ENCODE peak calls at places on chromosomes 4 and X, in five cellular contexts. N is GM12878, G is HepG2, S is SK-N-SH, E is K562. B is an unnamed sample.

GRCh38 chr4:153207561-153207960 is 3.3 kb downstream of the TRIM2 start:
- DNase-seq in N (no peak), E (peak), G (peak), S (peak), B (no peak)

GRCh38 chr4:10578027-10578426 is 106.5 kb downstream of the CLNK start:
- DNase-seq in S (no peak), E (no peak), N (peak), G (no peak), B (no peak)

GRCh38 chrX:357035-357692 is 29.5 kb downstream of the PPP2R3B start:
- DNase-seq in G (no peak), S (no peak), E (no peak), N (no peak), B (no peak)

GRCh38 chr4:76546282-76547166 is 111.5 kb downstream of the SHROOM3 start:
- DNase-seq in G (no peak), S (no peak), N (no peak), E (no peak), B (no peak)

GRCh38 chr4:83219344-83219990 is 65.1 kb downstream of the COQ2 start:
- DNase-seq in S (no peak), E (no peak), G (no peak), N (peak), B (no peak)

GRCh38 chr4:186105721-186106335 is 1.3 kb downstream of the FAM149A start:
- DNase-seq in G (no peak), E (no peak), S (peak), N (no peak), B (no peak)

GRCh38 chr4:177250056-177250696 is 59.5 kb upstream of the NEIL3 start:
- DNase-seq in G (peak), S (peak), N (no peak), E (peak), B (peak)

GRCh38 chrX:10022580-10023245 is 55.6 kb downstream of the CLDN34 start:
- DNase-seq in N (no peak), S (no peak), E (no peak), G (no peak), B (no peak)

GRCh38 chr4:137819964-137820383 is 287.7 kb upstream of the PCDH18 start:
- DNase-seq in N (peak), E (peak), S (peak), G (peak), B (peak)

GRCh38 chrX:103919336-103919682 is 43.1 kb upstream of the TMSB15B start:
- DNase-seq in N (no peak), E (no peak), S (no peak), G (no peak), B (no peak)

GRCh38 chr4:147103403-147103946 is 157.8 kb upstream of the TTC29 start:
- DNase-seq in S (no peak), N (no peak), E (no peak), G (no peak), B (no peak)

GRCh38 chr4:150960818-150961217 is 54.3 kb downstream of the LRBA start:
- DNase-seq in E (peak), G (peak), N (no peak), S (peak), B (no peak)

GRCh38 chrX:38129366-38129765 is 91.3 kb downstream of the SRPX start:
- DNase-seq in E (no peak), S (no peak), N (no peak), G (no peak), B (no peak)

GRCh38 chrX:130895299-130895698 is 7.7 kb downstream of the ENOX2 start:
- DNase-seq in E (no peak), G (no peak), N (no peak), S (no peak), B (no peak)

GRCh38 chr4:121256346-121256745 is 92.2 kb upstream of the TNIP3 start:
- DNase-seq in E (no peak), N (peak), G (no peak), S (no peak), B (peak)

GRCh38 chrX:133676344-133677122 is 261.2 kb upstream of the GPC4 start:
- DNase-seq in S (no peak), E (no peak), G (peak), N (no peak), B (no peak)

GRCh38 chrX:53688300-53688699 is 1.8 kb upstream of the HUWE1 start:
- DNase-seq in S (no peak), E (no peak), N (no peak), G (no peak), B (no peak)

GRCh38 chr4:146224331-146224966 is 10.1 kb downstream of the REELD1 start:
- DNase-seq in E (no peak), G (no peak), S (no peak), N (no peak), B (no peak)

GRCh38 chr4:57059890-57060716 is 50.1 kb downstream of the IGFBP7 start:
- DNase-seq in E (no peak), S (no peak), G (no peak), N (no peak), B (no peak)

GRCh38 chr4:169314906-169315305 is 44.1 kb upstream of the SH3RF1 start:
- DNase-seq in E (no peak), G (peak), S (peak), N (no peak), B (peak)

GRCh38 chr4:156790866-156791265 is 180.7 kb downstream of the PDGFC start:
- DNase-seq in E (no peak), G (peak), S (no peak), N (no peak), B (no peak)

GRCh38 chr4:74000301-74000700 is 1.8 kb upstream of the CXCL5 start:
- DNase-seq in G (no peak), N (no peak), E (no peak), S (no peak), B (no peak)

GRCh38 chr4:182554736-182555135 is 311.5 kb downstream of the TENM3 start:
- DNase-seq in E (no peak), S (no peak), N (no peak), G (no peak), B (no peak)

GRCh38 chrX:148049441-148049840 is 68.3 kb downstream of the FMR1NB start:
- DNase-seq in N (no peak), E (peak), G (peak), S (peak), B (peak)

GRCh38 chrX:40866878-40867277 is 131.5 kb upstream of the MED14 start:
- DNase-seq in S (no peak), G (no peak), N (no peak), E (no peak), B (no peak)

GRCh38 chr4:16079046-16079445 is 4.8 kb downstream of the PROM1 start:
- DNase-seq in E (no peak), N (peak), G (no peak), S (no peak), B (no peak)

GRCh38 chr4:8019396-8020365 is 80.0 kb upstream of the AFAP1 start:
- DNase-seq in N (no peak), E (no peak), S (peak), G (no peak), B (no peak)

GRCh38 chr4:98659106-98659592 is 738 bp upstream of the TSPAN5 start:
- DNase-seq in S (no peak), G (no peak), N (no peak), E (no peak), B (no peak)

GRCh38 chrX:46251755-46252154 is 293.5 kb downstream of the ZNF674 start:
- DNase-seq in E (no peak), N (no peak), G (peak), S (no peak), B (no peak)

GRCh38 chr4:122912810-122913575 is 9.4 kb downstream of the NUDT6 start:
- DNase-seq in N (no peak), S (no peak), E (no peak), G (peak), B (no peak)
- H2AFZ ChIP-seq in N (no peak), S (no peak), E (no peak), G (peak), B (no peak)

GRCh38 chr4:48033825-48034413 is 17.3 kb downstream of the NIPAL1 start:
- DNase-seq in E (peak), N (no peak), S (peak), G (peak), B (peak)
- TF ChIP-seq ZBTB33 in E (no peak), N (no peak), S (no peak), G (no peak), B (no peak)

GRCh38 chr4:142960134-142960533 is 114.0 kb upstream of the INPP4B start:
- DNase-seq in N (no peak), E (no peak), G (no peak), S (no peak), B (no peak)
- TF ChIP-seq CTCF in N (no peak), E (no peak), G (no peak), S (no peak), B (no peak)

GRCh38 chrX:110600745-110601310 is 194.8 kb downstream of the CHRDL1 start:
- DNase-seq in S (no peak), G (no peak), E (no peak), N (no peak), B (no peak)
- H2AFZ ChIP-seq in S (no peak), G (no peak), E (no peak), N (no peak), B (no peak)

GRCh38 chr4:108783666-108784463 is 21.0 kb upstream of the ETNPPL start:
- DNase-seq in N (no peak), S (no peak), E (no peak), G (peak), B (peak)
- TF ChIP-seq ZBTB33 in N (no peak), S (no peak), E (no peak), G (no peak), B (no peak)

GRCh38 chrX:57155171-57155570 is 18.0 kb upstream of the SPIN2A start:
- DNase-seq in N (no peak), G (no peak), E (no peak), S (no peak), B (no peak)

DNA sequence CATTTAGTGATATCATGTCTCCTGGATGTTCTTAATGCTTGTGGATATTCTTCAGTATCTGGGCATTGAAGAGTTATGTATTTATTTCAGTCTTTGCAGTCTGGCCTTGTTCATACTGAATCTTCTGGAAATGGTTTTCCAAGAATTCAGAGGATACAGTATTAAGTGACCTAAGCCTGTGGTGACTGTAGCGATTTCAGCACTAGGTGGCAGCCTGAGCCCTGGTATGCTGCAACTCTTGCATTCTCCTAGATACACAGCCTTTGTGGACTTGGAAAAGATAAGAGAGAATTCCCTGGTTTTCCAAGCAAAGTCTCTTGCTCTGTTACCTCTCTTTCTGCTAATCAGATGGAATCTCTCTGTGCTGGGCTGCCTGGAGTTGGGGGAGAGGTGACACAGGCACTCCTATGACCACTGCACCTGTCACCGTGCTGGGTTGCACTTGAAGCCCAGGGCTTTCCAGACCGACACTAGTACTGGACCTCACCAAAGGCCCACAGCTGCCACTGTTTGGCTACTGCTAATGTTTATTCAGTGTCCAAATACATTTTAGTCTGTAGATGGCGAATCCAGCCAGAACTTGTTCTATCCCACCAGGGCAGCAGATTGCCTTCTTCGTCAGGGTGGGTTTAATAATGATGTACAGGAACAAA is 19.3 kb upstream of the SPIN2A start:
- DNase-seq in S (no peak), G (peak), N (no peak), E (peak), B (peak)
- TF ChIP-seq CTCF in S (peak), G (peak), N (peak), E (peak), B (peak)

DNA sequence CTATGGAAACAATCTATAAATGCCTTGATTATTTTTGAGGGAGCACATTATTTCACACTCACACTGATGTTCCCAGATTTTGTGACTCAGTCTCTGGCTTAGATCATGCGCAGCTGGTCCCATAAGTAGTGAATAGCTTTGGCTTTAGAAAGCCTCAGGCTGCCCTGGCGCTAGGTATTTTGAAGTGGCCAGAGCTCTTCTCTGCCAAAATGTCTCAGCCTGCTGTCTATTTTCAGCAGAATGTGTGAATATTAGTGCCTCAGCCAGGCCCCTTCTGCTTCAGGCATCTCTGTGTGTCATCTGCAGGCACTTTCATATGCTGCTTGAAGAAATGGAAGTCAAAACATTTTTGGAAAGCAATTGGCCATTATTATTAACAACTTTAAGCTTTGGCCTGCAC is 931.0 kb upstream of the INTU start:
- DNase-seq in N (no peak), E (no peak), S (no peak), G (no peak), B (no peak)
- H2AFZ ChIP-seq in N (no peak), E (no peak), S (no peak), G (no peak), B (no peak)

DNA sequence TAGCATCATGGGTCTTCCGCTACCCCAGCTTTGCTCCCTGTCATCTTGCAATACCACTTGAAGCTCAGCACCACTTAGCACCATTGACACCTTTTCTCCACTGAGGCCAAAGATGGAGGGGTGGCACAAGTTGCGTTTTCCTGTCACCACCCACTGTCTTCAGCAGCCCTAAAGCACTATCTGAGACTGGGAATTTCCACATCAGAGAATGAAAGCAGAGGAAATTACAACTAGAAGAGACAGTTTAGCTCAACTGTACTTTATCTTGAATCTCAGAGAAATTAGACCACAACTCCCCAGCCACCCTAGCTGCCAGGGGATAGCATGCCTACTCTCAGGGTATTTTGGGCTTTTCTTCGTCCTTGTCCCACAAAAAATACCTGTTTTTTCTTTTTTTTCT is 111.0 kb downstream of the DDIT4L start:
- DNase-seq in E (no peak), N (no peak), S (no peak), G (no peak), B (no peak)
- TF ChIP-seq ZBTB33 in E (no peak), N (no peak), S (no peak), G (no peak), B (no peak)

DNA sequence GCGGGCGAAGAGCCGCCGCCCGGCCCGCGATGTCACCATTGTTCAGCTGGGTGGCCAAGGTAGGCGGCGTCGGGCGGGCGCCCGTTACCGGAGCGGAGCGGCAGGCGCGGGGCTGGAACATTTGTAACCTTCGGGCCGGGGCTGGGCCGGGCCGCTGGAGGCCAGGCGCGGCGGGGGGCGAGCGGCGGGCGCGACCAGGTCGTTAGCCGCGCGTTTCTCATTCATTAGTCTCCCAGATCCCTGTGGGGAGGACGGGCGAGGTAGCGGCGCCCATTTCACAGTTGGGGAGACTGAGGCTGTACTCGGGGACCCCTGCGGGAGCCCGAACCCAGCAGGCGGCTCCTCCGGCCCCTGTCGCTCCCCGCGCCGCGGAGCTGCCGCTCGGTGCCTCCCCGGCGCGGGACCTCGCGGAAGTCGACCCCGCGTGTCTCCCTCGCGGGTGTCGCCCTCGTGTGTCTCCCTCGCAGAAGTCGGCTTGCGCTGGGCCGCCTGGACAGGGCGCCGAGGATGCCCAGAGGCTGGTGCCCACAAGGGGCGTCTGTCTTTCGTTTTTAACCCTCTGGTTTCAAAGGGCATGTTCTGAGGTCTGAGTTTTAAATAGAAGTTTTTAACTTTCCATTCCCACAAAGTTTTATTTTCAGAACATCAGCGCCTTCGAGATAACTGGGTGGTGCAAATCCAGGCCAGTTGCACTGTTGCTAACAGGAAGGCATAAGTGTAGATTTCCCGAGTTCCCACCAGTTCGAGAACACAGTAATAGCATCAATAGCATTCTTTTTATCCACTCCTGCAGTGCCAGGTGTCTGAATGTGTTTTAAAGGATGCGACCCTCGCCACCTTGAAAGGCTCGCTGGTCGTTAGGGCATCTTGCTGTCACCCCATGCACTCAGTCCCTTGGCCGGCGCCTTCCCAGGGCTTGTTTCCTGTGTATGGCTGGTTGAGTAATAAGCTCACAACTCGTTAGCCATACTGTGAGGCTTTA is 17.6 kb downstream of the PTTG2 start:
- DNase-seq in N (peak), G (peak), S (peak), E (peak), B (peak)
- TF ChIP-seq CTCF in N (peak), G (peak), S (peak), E (peak), B (peak)